ENCODE peak calls at places on chromosomes 16 and 17, in eight cellular contexts. A is IMR-90, X is body of pancreas, Q is tibial nerve, P is stomach, Y is spleen, J is A549, C is HCT116. H is an unnamed sample. For H3K4me1, the result is how much of the 10 kb centered on the place peaks cover.

GRCh38 chr16:57721356-57721755 is 14.2 kb upstream of the KATNB1 start:
- DNase-seq in Q (no peak), C (no peak), P (no peak), X (no peak), Y (peak), A (no peak), J (no peak), H (no peak)

GRCh38 chr16:75506567-75506966 is 11.3 kb upstream of the CHST6 start:
- DNase-seq in C (peak), Q (peak), A (peak), Y (no peak), J (peak), P (no peak), X (peak), H (no peak)

GRCh38 chr16:54194008-54194731 is 92.4 kb downstream of the IRX3 start:
- DNase-seq in Q (peak), J (no peak), Y (no peak), A (no peak), P (peak), X (peak), C (no peak), H (peak)

GRCh38 chr16:54072237-54072636 is 214.3 kb downstream of the IRX3 start:
- DNase-seq in Y (no peak), X (no peak), P (no peak), C (no peak), Q (no peak), A (no peak), J (no peak), H (no peak)

GRCh38 chr17:49522329-49522890 is 27.3 kb downstream of the NGFR start:
- DNase-seq in Q (no peak), Y (peak), X (no peak), A (no peak), C (no peak), P (no peak), J (no peak), H (peak)

GRCh38 chr17:79041723-79042420 is 17.9 kb downstream of the C1QTNF1 start:
- DNase-seq in A (peak), Y (peak), P (no peak), C (no peak), J (no peak), X (no peak), Q (no peak), H (no peak)

GRCh38 chr17:16936536-16937310 is 35.2 kb downstream of the TNFRSF13B start:
- DNase-seq in Q (no peak), A (no peak), Y (peak), C (no peak), P (peak), J (no peak), X (no peak), H (no peak)

GRCh38 chr16:35208001-35208935 is 1748.9 kb downstream of the TP53TG3F start:
- DNase-seq in C (no peak), A (no peak), Y (peak), P (no peak), X (no peak), Q (no peak), J (no peak), H (no peak)

GRCh38 chr16:11133344-11133921 is 122.6 kb downstream of the SOCS1 start:
- DNase-seq in C (peak), Q (peak), A (peak), Y (no peak), X (peak), P (peak), J (no peak), H (peak)

GRCh38 chr17:8123695-8124349 is at the start of gene HES7:
- DNase-seq in P (no peak), X (no peak), Q (peak), J (no peak), A (peak), C (no peak), Y (no peak), H (no peak)

GRCh38 chr16:88941051-88941932 is 35.7 kb downstream of the CBFA2T3 start:
- DNase-seq in J (no peak), A (no peak), Y (peak), X (peak), Q (no peak), P (peak), C (no peak), H (no peak)

GRCh38 chr17:36461330-36462110 is 25.0 kb upstream of the ZNHIT3 start:
- DNase-seq in C (no peak), P (no peak), Q (no peak), X (no peak), J (no peak), Y (no peak), A (no peak), H (no peak)

GRCh38 chr17:69506489-69506888 is 92.0 kb downstream of the MAP2K6 start:
- DNase-seq in C (no peak), A (no peak), P (no peak), X (no peak), J (peak), Q (no peak), Y (no peak), H (no peak)

GRCh38 chr16:3058173-3059030 is 7.0 kb upstream of the IL32 start:
- DNase-seq in X (peak), C (peak), P (peak), Q (peak), J (no peak), Y (peak), A (no peak), H (no peak)

GRCh38 chr17:63571632-63572310 is 21.5 kb downstream of the DCAF7 start:
- DNase-seq in C (no peak), Y (no peak), Q (no peak), A (peak), P (no peak), X (no peak), J (no peak), H (no peak)

GRCh38 chr16:86494565-86495356 is 15.6 kb upstream of the FOXF1 start:
- DNase-seq in P (no peak), C (no peak), Q (no peak), J (no peak), Y (peak), A (no peak), X (no peak), H (no peak)

GRCh38 chr16:14549789-14550153 is 80.3 kb downstream of the PARN start:
- DNase-seq in C (no peak), A (no peak), J (no peak), P (peak), X (peak), Q (no peak), Y (no peak), H (no peak)

GRCh38 chr17:63039899-63040602 is 74.0 kb downstream of the TANC2 start:
- DNase-seq in C (peak), Y (no peak), J (peak), A (peak), P (no peak), Q (no peak), X (no peak), H (no peak)

GRCh38 chr17:68089881-68090280 is 54.3 kb downstream of the KPNA2 start:
- DNase-seq in Q (peak), P (peak), Y (no peak), X (peak), C (peak), A (peak), J (peak), H (no peak)

GRCh38 chr17:79295307-79295706 is 220.7 kb downstream of the ENGASE start:
- DNase-seq in X (no peak), P (no peak), Q (no peak), A (no peak), Y (no peak), C (no peak), J (no peak), H (no peak)

GRCh38 chr16:11173426-11173825 is 82.6 kb downstream of the SOCS1 start:
- DNase-seq in A (no peak), P (no peak), C (no peak), Y (no peak), J (no peak), Q (no peak), X (no peak), H (no peak)

GRCh38 chr16:53506254-53506653 is 3.2 kb upstream of the AKTIP start:
- DNase-seq in X (no peak), J (no peak), A (no peak), Q (no peak), Y (peak), C (no peak), P (no peak), H (no peak)

GRCh38 chr16:57577214-57577613 is 34.8 kb downstream of the ADGRG5 start:
- DNase-seq in X (no peak), Q (no peak), C (no peak), Y (no peak), A (no peak), J (no peak), P (no peak), H (no peak)

GRCh38 chr17:38663125-38663751 is 11.5 kb downstream of the EPOP start:
- DNase-seq in P (peak), Q (no peak), A (peak), Y (peak), C (peak), J (peak), X (peak), H (no peak)

GRCh38 chr16:3907586-3907985 is 27.1 kb upstream of the CREBBP start:
- DNase-seq in Q (no peak), Y (peak), J (no peak), X (no peak), C (no peak), P (no peak), A (no peak), H (no peak)

GRCh38 chr17:44308865-44309264 is 464 bp downstream of the RUNDC3A start:
- DNase-seq in X (no peak), C (no peak), A (no peak), Y (peak), Q (no peak), J (no peak), P (no peak), H (no peak)

GRCh38 chr17:32126325-32126724 is 16.0 kb upstream of the RHOT1 start:
- DNase-seq in X (no peak), Y (no peak), J (no peak), Q (no peak), P (no peak), C (no peak), A (no peak), H (no peak)

GRCh38 chr16:3118204-3118790 is 5.9 kb downstream of the ZNF205 start:
- DNase-seq in Y (no peak), P (no peak), A (no peak), J (no peak), Q (no peak), X (no peak), C (no peak), H (no peak)

GRCh38 chr17:9402590-9403199 is 172.9 kb downstream of the STX8 start:
- DNase-seq in P (no peak), X (peak), J (peak), Q (no peak), C (peak), A (peak), Y (no peak), H (no peak)

GRCh38 chr17:36907407-36907806 is 29.9 kb upstream of the LHX1 start:
- DNase-seq in Y (no peak), Q (no peak), P (no peak), A (no peak), J (no peak), X (no peak), C (no peak), H (no peak)

GRCh38 chr17:51761105-51761504 is 397.4 kb downstream of the CA10 start:
- DNase-seq in P (no peak), C (no peak), Q (no peak), X (no peak), Y (no peak), A (no peak), J (no peak), H (no peak)

GRCh38 chr16:11126389-11127072 is 129.5 kb downstream of the SOCS1 start:
- DNase-seq in A (no peak), C (no peak), J (no peak), X (no peak), Y (no peak), P (no peak), Q (no peak), H (no peak)

GRCh38 chr16:3012246-3012645 is 477 bp upstream of the CLDN9 start:
- DNase-seq in A (no peak), P (no peak), C (no peak), J (no peak), Q (no peak), Y (no peak), X (peak), H (no peak)

DNA sequence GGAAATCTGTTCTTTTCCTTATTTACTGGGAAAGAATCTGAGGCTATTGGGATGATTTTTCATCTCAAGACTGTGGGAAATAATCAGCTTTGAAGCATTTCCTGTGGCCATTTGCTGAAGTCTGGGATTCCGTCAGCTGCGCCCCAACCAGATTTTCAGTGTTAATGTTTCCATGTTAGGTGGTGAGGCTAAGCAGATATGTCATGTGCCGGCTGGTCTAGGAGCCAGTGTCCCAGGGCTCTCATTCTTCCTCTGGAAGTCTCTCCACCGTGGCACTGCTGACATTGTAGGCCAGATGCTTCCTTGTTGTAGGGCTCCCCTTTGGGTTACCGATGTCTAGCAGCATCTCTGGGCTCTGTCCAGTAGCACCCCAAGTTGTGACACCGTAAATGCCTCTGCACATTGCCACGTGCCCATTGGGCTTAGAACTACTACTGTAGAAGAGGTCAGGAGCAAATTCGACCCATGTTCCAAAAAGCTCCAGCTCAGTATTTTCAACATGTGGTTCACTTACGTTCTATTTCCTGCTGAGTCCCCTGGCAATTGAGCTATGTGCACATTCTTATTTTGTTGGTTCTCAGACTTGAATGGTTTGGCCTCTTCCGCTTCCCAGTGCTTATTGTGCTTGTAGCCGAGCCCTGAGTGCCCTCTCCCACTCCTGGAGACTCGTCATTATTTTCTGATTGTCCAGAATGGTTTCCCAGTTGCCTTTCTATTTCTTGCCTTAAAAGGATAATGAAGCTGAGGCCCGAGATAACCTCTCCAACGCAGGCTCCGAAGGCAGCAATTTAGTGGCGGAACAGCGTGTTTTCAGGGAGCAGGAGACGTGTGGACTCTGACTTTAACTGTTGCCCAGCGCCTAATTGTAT is 82.2 kb downstream of the SPECC1 start:
- DNase-seq in P (no peak), C (no peak), A (no peak), Y (no peak), Q (peak), J (no peak), X (peak), H (no peak)
- TF ChIP-seq POLR2A in P (no peak), C (no peak), A (no peak), Y (no peak), Q (no peak), J (no peak), X (no peak), H (no peak)

DNA sequence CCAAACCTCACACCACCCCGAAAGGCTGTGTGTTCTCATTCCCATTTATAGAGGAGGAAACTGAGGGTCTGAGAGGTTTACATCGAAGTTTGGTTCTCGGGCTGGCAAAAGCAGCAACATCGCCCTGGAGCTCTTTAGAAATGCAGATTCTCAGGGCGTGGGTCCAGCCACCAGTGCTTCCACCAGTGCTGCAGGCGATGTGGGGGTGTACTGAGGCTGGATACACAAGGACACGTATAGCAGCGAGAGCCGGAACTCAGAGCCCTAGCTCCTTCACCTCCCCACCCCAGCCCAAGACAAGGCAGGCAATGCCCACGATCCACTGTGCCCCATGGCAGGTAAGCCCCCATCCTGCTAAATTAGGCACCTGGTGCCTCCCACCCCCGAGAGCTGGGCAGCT is 5.9 kb downstream of the GPRC5B start:
- DNase-seq in Q (no peak), X (no peak), Y (no peak), J (no peak), P (no peak), C (no peak), A (no peak), H (no peak)
- H3K4me1 ChIP-seq in Q (under half), X (under half), Y (under half), J (under half), P (under half), C (under half), A (under half), H (under half)

GRCh38 chr17:42155614-42156045 is 841 bp upstream of the RAB5C start:
- DNase-seq in A (no peak), Y (no peak), C (no peak), J (no peak), X (no peak), P (no peak), Q (no peak), H (no peak)
- H3K27ac ChIP-seq in A (no peak), Y (peak), C (peak), J (peak), X (no peak), P (no peak), Q (peak), H (no peak)

GRCh38 chr17:56913867-56914640 is at the start of gene TRIM25:
- DNase-seq in X (peak), P (peak), Y (peak), Q (peak), J (peak), C (peak), A (peak), H (peak)
- TF ChIP-seq POLR2A in X (peak), P (no peak), Y (peak), Q (peak), J (peak), C (peak), A (peak), H (peak)

DNA sequence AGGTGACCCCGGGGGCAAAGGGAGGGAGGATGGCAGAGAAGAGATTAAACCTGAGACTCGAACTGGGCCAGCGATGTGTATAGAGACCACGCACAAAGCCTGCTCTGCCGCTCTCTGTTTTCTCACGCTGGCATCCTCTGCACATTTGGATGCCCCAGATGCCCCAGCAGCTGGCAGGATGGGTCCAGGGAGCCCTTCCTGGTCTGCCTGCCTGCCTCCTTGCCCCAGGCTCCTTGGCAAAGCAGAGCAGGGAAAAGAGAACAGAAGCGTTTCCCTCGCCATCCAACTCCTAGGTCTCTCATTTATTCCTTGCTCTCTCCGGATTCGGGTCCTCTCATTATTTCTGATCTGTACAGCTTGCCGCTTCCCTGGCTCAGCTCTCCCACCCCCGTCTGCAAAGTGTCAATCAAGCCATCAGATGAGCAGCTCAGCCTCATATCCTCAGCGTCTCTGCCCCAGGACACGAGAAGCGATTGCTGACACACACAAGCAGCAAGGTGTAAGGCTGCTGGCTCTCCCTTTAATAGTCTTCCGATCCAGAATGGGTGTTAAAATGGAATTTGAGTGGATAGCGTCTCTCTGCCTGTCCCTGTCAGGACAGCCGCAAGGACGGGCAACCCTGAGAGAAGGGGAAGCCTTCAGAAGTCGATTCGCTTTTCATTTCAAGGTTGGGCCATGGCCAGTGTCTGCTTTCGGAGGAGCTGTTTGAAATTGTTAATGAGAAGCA is 5.0 kb upstream of the PIPOX start:
- DNase-seq in P (no peak), Y (peak), A (no peak), C (no peak), Q (no peak), X (no peak), J (no peak), H (no peak)
- H3K4me1 ChIP-seq in P (under half), Y (under half), A (under half), C (under half), Q (under half), X (under half), J (under half), H (under half)

GRCh38 chr16:70438983-70439862 is at the start of gene ST3GAL2:
- DNase-seq in Q (peak), Y (peak), A (peak), X (peak), J (peak), P (peak), C (peak), H (peak)

GRCh38 chr16:70437582-70438324 is 1.1 kb downstream of the ST3GAL2 start:
- DNase-seq in P (no peak), A (peak), Y (no peak), X (peak), Q (no peak), C (no peak), J (no peak), H (no peak)

GRCh38 chr16:70438325-70438982 is 446 bp downstream of the ST3GAL2 start:
- DNase-seq in P (no peak), X (no peak), Y (peak), Q (no peak), A (no peak), C (no peak), J (no peak), H (peak)

GRCh38 chr16:70434489-70435260 is 4.2 kb downstream of the ST3GAL2 start:
- DNase-seq in A (no peak), Q (no peak), Y (no peak), J (no peak), C (no peak), P (no peak), X (no peak), H (no peak)

DNA sequence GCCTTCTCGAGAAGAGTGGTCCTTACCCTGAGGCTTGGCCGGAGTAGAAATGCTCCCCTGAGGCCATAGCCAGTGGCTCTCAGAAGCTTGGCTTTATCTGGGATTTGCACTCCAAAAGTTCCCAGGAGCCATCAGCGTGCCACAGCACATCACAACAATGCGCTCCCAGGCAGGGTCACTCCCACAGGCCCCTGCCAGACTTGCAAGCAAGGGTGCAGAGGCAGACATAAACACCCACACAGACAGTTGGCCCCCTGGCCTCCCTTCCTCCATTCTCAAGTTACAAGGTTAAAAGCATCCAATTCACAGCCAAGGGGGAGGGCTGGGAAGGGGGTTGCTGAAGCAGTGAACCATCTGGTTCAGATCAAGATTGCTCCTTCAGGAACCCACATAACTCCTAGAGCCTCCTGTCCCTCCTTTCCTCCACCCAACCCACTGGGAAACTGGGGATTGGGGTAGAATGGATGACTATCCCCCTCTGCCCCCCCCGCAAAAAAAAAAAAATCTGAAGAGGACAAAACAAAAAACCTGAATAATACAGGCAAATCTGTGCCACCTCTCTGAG is 1.8 kb downstream of the ST3GAL2 start:
- DNase-seq in P (no peak), A (peak), Q (no peak), C (no peak), J (no peak), X (no peak), Y (no peak), H (no peak)
- H3K27ac ChIP-seq in P (no peak), A (peak), Q (peak), C (no peak), J (peak), X (no peak), Y (peak), H (no peak)

GRCh38 chr17:82496529-82497434 is 22.8 kb upstream of the FOXK2 start:
- DNase-seq in Y (peak), J (peak), A (peak), C (peak), X (peak), P (peak), Q (peak), H (peak)
- TF ChIP-seq POLR2A in Y (peak), J (peak), A (peak), C (no peak), X (peak), P (no peak), Q (peak), H (peak)

H was measured in suprapubic skin.